ENCODE peak calls at places on chromosomes 12 and 14, in seven cellular contexts. I is right atrium auricular region, V is DND-41, F is neural progenitor cell, J is GM23338, L is hepatocyte, T is PC-9. R is an unnamed sample. For H3K4me1, the result is how much of the 10 kb centered on the place peaks cover.

GRCh38 chr14:95998656-95999055 is 40.5 kb upstream of the C14orf132 start:
- DNase-seq in I (no peak), V (no peak), F (no peak), J (no peak), L (no peak), T (no peak), R (no peak)

GRCh38 chr14:33404054-33404453 is 465.4 kb downstream of the NPAS3 start:
- DNase-seq in I (no peak), V (no peak), F (no peak), J (no peak), L (peak), T (peak), R (no peak)

GRCh38 chr12:14207946-14208612 is 157.4 kb upstream of the ATF7IP start:
- DNase-seq in I (no peak), V (no peak), F (no peak), J (peak), L (peak), T (peak), R (no peak)

GRCh38 chr12:49920915-49921286 is 17.2 kb upstream of the FAIM2 start:
- DNase-seq in I (no peak), V (no peak), F (no peak), J (no peak), L (no peak), T (no peak), R (no peak)

GRCh38 chr12:2412305-2412643 is 359.5 kb downstream of the CACNA1C start:
- DNase-seq in I (no peak), V (no peak), F (peak), J (no peak), L (no peak), T (no peak), R (no peak)

GRCh38 chr14:87492556-87492955 is 500.4 kb downstream of the GALC start:
- DNase-seq in I (no peak), V (no peak), F (no peak), J (no peak), L (no peak), T (no peak), R (no peak)

GRCh38 chr12:9741726-9742125 is 8.8 kb upstream of the CLECL1 start:
- DNase-seq in I (no peak), V (peak), F (no peak), J (no peak), L (no peak), T (no peak), R (no peak)

GRCh38 chr12:121964813-121965643 is 46.6 kb downstream of the CFAP251 start:
- DNase-seq in I (no peak), V (no peak), F (no peak), J (no peak), L (no peak), T (no peak), R (no peak)

GRCh38 chr12:127690161-127690560 is 576.8 kb upstream of the TMEM132C start:
- DNase-seq in I (no peak), V (no peak), F (peak), J (peak), L (no peak), T (no peak), R (no peak)

GRCh38 chr12:51326762-51327439 is 2.9 kb upstream of the BIN2 start:
- DNase-seq in I (no peak), V (peak), F (no peak), J (no peak), L (no peak), T (peak), R (no peak)

GRCh38 chr14:77040309-77040994 is 11.9 kb upstream of the IRF2BPL start:
- DNase-seq in I (peak), V (peak), F (peak), J (peak), L (peak), T (peak), R (no peak)

GRCh38 chr14:77040995-77041744 is 12.7 kb upstream of the IRF2BPL start:
- DNase-seq in I (no peak), V (peak), F (no peak), J (peak), L (no peak), T (no peak), R (no peak)

GRCh38 chr14:77043177-77043983 is 14.9 kb upstream of the IRF2BPL start:
- DNase-seq in I (no peak), V (peak), F (no peak), J (no peak), L (no peak), T (peak), R (no peak)

GRCh38 chr14:77040059-77040308 is 11.5 kb upstream of the IRF2BPL start:
- DNase-seq in I (no peak), V (no peak), F (no peak), J (no peak), L (no peak), T (no peak), R (no peak)

GRCh38 chr14:77041837-77042557 is 13.5 kb upstream of the IRF2BPL start:
- DNase-seq in I (peak), V (peak), F (no peak), J (no peak), L (peak), T (no peak), R (no peak)
- H3K27ac ChIP-seq in I (peak), V (peak), F (no peak), J (peak), L (peak), T (peak), R (no peak)

DNA sequence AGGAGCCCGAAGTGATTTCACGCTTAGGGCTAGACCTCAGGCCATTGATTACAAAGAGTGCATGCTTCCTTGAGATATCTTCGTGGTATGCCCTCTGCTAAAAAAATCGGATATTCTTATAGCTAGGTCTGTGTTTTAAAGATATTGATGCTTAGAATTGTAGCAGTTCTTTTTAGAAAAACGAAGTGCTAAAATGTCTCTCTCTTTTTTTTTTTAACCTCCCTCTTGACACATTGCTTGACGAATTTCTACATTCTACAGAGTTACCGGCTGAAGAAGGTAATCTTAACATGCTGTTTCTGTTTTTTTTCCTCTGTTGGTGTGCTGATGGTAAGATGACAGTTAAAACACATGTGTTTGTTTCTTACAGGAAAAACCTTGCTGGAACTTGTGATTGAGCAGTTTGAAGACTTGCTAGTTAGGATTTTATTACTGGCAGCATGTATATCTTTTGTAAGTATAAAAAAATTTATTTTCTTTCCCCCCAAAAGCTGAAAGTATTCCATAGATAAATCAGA is 1.4 kb downstream of the ATP2A2 start:
- DNase-seq in I (no peak), V (no peak), F (no peak), J (no peak), L (no peak), T (no peak), R (no peak)
- H3K4me1 ChIP-seq in I (under half), V (half or more), F (under half), J (under half), L (under half), T (under half), R (under half)

DNA sequence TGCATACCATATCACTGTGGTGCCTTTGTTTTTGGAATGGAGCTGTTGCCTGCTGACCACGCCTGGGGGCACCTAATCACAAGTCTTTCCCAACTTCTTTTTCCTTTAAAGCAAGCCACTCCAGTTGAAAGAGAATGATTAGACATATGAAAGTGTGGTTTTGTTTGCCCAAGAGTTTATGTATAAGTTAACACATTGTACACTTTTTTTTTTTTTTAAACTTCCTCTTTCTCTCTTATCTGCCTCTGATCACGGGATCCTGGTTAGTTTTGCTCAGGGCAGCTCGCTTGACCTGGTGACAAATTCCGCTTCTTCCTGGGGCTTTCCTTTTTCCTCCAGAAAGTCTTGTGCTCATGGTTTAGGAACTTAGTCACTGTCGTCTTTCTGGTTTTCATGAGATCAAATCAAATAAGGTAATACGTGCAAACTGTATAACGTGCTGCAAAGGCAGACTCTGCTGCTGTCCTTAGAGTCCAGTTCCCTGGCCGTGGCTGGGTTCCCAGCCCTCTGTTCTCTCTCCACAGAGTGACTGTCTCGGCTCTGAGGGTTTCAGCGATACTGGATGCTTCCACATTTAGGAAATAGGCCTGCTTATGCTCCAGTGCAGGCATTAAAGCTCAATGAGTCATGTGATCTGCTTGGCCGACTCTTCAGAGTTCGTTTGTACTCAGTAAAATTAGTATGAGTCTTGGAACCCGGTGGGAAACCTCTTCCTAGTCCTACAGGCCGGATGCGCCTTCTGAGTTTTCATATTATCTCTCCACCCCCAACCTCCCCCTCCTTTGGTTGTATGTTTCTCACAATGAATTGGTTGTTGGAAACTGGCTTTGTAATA is 15.2 kb downstream of the RASSF3 start:
- DNase-seq in I (no peak), V (no peak), F (no peak), J (no peak), L (peak), T (peak), R (no peak)
- H3K4me3 ChIP-seq in I (peak), V (no peak), F (no peak), J (no peak), L (no peak), T (peak), R (no peak)

GRCh38 chr14:68088463-68088862 is 268.9 kb downstream of the RAD51B start:
- DNase-seq in I (no peak), V (peak), F (peak), J (no peak), L (no peak), T (no peak), R (no peak)
- H3K27ac ChIP-seq in I (no peak), V (no peak), F (no peak), J (no peak), L (peak), T (no peak), R (no peak)

GRCh38 chr12:5257763-5258475 is 174.0 kb upstream of the NTF3 start:
- DNase-seq in I (no peak), V (no peak), F (no peak), J (no peak), L (no peak), T (no peak), R (no peak)

GRCh38 chr12:5251786-5252185 is 180.1 kb upstream of the NTF3 start:
- DNase-seq in I (no peak), V (no peak), F (no peak), J (no peak), L (no peak), T (no peak), R (no peak)

GRCh38 chr12:5258498-5258897 is 173.4 kb upstream of the NTF3 start:
- DNase-seq in I (peak), V (no peak), F (no peak), J (no peak), L (peak), T (peak), R (no peak)

GRCh38 chr12:5251092-5251491 is 180.8 kb upstream of the NTF3 start:
- DNase-seq in I (no peak), V (no peak), F (no peak), J (no peak), L (no peak), T (no peak), R (no peak)

GRCh38 chr12:5254703-5255102 is 177.2 kb upstream of the NTF3 start:
- DNase-seq in I (peak), V (no peak), F (peak), J (no peak), L (no peak), T (no peak), R (no peak)
- H3K4me1 ChIP-seq in I (under half), V (under half), F (under half), J (under half), L (under half), T (under half), R (under half)

GRCh38 chr12:125186471-125187147 is 121.4 kb downstream of the AACS start:
- DNase-seq in I (no peak), V (no peak), F (peak), J (peak), L (no peak), T (no peak), R (no peak)
- H3K4me3 ChIP-seq in I (peak), V (no peak), F (peak), J (peak), L (no peak), T (no peak), R (peak)

GRCh38 chr12:82937151-82937550 is 250.4 kb downstream of the TMTC2 start:
- DNase-seq in I (no peak), V (no peak), F (no peak), J (no peak), L (no peak), T (no peak), R (no peak)

GRCh38 chr12:82948462-82948861 is 261.8 kb downstream of the TMTC2 start:
- DNase-seq in I (no peak), V (no peak), F (no peak), J (no peak), L (no peak), T (no peak), R (no peak)

GRCh38 chr12:82942521-82942920 is 255.8 kb downstream of the TMTC2 start:
- DNase-seq in I (no peak), V (no peak), F (no peak), J (no peak), L (no peak), T (no peak), R (no peak)

GRCh38 chr12:82942963-82943362 is 256.3 kb downstream of the TMTC2 start:
- DNase-seq in I (no peak), V (no peak), F (peak), J (peak), L (no peak), T (no peak), R (no peak)
- H3K27ac ChIP-seq in I (no peak), V (no peak), F (peak), J (no peak), L (no peak), T (no peak), R (no peak)

R was measured in iPS DF 6.9.